ENCODE peak calls at places on chromosomes 16 and 17, in five cellular contexts. O, K, D, H and Q are unnamed samples.

GRCh38 chr16:85523602-85524364 is 89.3 kb upstream of the GSE1 start:
- DNase-seq in O (peak), K (no peak), H (no peak), D (no peak), Q (no peak)

GRCh38 chr17:1953866-1954265 is 71.3 kb downstream of the RTN4RL1 start:
- DNase-seq in K (no peak), H (no peak), O (no peak), D (no peak), Q (no peak)

GRCh38 chr17:79831367-79832210 is 7.7 kb downstream of the CBX4 start:
- DNase-seq in O (no peak), H (no peak), K (peak), D (no peak), Q (peak)

GRCh38 chr16:85391769-85392583 is 221.1 kb upstream of the GSE1 start:
- DNase-seq in H (no peak), K (no peak), D (peak), O (no peak), Q (peak)

GRCh38 chr17:32486701-32487459 is at the start of gene CDK5R1:
- DNase-seq in O (peak), D (no peak), K (peak), H (no peak), Q (peak)

GRCh38 chr17:75763613-75764416 is 1.2 kb downstream of the GALK1 start:
- DNase-seq in H (no peak), K (no peak), D (peak), O (no peak), Q (no peak)

GRCh38 chr17:40121886-40122465 is at the start of gene MSL1:
- DNase-seq in H (peak), K (peak), O (peak), D (peak), Q (peak)

GRCh38 chr17:42484304-42484703 is 25.6 kb downstream of the ATP6V0A1 start:
- DNase-seq in K (no peak), O (no peak), D (no peak), H (no peak), Q (no peak)

GRCh38 chr17:78358538-78359215 is 1.2 kb downstream of the SOCS3 start:
- DNase-seq in H (no peak), D (no peak), O (no peak), K (no peak), Q (no peak)

GRCh38 chr16:3938843-3939624 is 58.5 kb upstream of the CREBBP start:
- DNase-seq in H (no peak), D (peak), K (peak), O (peak), Q (no peak)

GRCh38 chr17:21463204-21463661 is 87.1 kb downstream of the KCNJ12 start:
- DNase-seq in K (no peak), O (no peak), H (no peak), D (no peak), Q (no peak)

GRCh38 chr16:83308414-83308813 is 499.4 kb upstream of the HSBP1 start:
- DNase-seq in K (no peak), O (no peak), D (no peak), H (no peak), Q (no peak)

GRCh38 chr17:6374761-6375312 is 60.1 kb downstream of the AIPL1 start:
- DNase-seq in D (peak), K (no peak), H (no peak), O (no peak), Q (no peak)

GRCh38 chr16:11032922-11033291 is 88.5 kb downstream of the CLEC16A start:
- DNase-seq in H (no peak), K (no peak), O (no peak), D (no peak), Q (no peak)

GRCh38 chr16:74577882-74578366 is 29.0 kb downstream of the GLG1 start:
- DNase-seq in O (no peak), D (no peak), K (no peak), H (no peak), Q (no peak)

GRCh38 chr17:57832299-57832698 is 17.5 kb downstream of the MRPS23 start:
- DNase-seq in H (no peak), D (no peak), K (no peak), O (no peak), Q (no peak)

GRCh38 chr16:3774156-3774767 is 56.9 kb upstream of the TRAP1 start:
- DNase-seq in H (no peak), D (no peak), O (no peak), K (no peak), Q (no peak)

GRCh38 chr17:77834170-77835115 is 124.1 kb upstream of the TNRC6C start:
- DNase-seq in O (no peak), D (peak), K (no peak), H (no peak), Q (peak)

GRCh38 chr16:8777217-8777616 is 20.2 kb downstream of the TMEM186 start:
- DNase-seq in O (no peak), K (no peak), D (no peak), H (no peak), Q (no peak)

GRCh38 chr17:17580662-17581470 is 10.6 kb downstream of the PEMT start:
- DNase-seq in D (no peak), K (no peak), H (no peak), O (no peak), Q (no peak)